ENCODE peak calls at places on chromosomes 3 and 15, in seven cellular contexts. One of them, this sample, is unnamed.

GRCh38 chr15:57914350-57915055 is 151.0 kb downstream of the ALDH1A2 start:
- DNase-seq in HCT116: no peak
- DNase-seq in EL: no peak
- DNase-seq in activated CD4-positive, alpha-beta T cell treated with anti-CD3 and anti-CD28 coated beads, Interleukin-2, amount 10 ng/mL, durations not matched to agents 7 days and 5 days: no peak
- DNase-seq in RPMI8226: no peak
- DNase-seq in CD4-positive, alpha-beta memory T cell: no peak
- DNase-seq in pancreas: no peak
- DNase-seq in this sample: peak; percentile 67

GRCh38 chr3:11001020-11001657 is 8.6 kb downstream of the SLC6A1 start:
- DNase-seq in HCT116: no peak
- DNase-seq in EL: no peak
- DNase-seq in activated CD4-positive, alpha-beta T cell treated with anti-CD3 and anti-CD28 coated beads, Interleukin-2, amount 10 ng/mL, durations not matched to agents 7 days and 5 days: no peak
- DNase-seq in RPMI8226: no peak
- DNase-seq in CD4-positive, alpha-beta memory T cell: no peak
- DNase-seq in pancreas: no peak
- DNase-seq in this sample: no peak

GRCh38 chr3:177419904-177420601 is 222.8 kb upstream of the TBL1XR1 start:
- DNase-seq in HCT116: no peak
- DNase-seq in EL: no peak
- DNase-seq in activated CD4-positive, alpha-beta T cell treated with anti-CD3 and anti-CD28 coated beads, Interleukin-2, amount 10 ng/mL, durations not matched to agents 7 days and 5 days: no peak
- DNase-seq in RPMI8226: no peak
- DNase-seq in CD4-positive, alpha-beta memory T cell: no peak
- DNase-seq in pancreas: no peak
- DNase-seq in this sample: no peak

GRCh38 chr3:77500711-77501110 is 460.8 kb downstream of the ROBO2 start:
- DNase-seq in HCT116: no peak
- DNase-seq in EL: no peak
- DNase-seq in activated CD4-positive, alpha-beta T cell treated with anti-CD3 and anti-CD28 coated beads, Interleukin-2, amount 10 ng/mL, durations not matched to agents 7 days and 5 days: no peak
- DNase-seq in RPMI8226: no peak
- DNase-seq in CD4-positive, alpha-beta memory T cell: no peak
- DNase-seq in pancreas: no peak
- DNase-seq in this sample: no peak

GRCh38 chr15:38035701-38036100 is 101.3 kb downstream of the TMCO5A start:
- DNase-seq in HCT116: no peak
- DNase-seq in EL: peak; percentile 53
- DNase-seq in activated CD4-positive, alpha-beta T cell treated with anti-CD3 and anti-CD28 coated beads, Interleukin-2, amount 10 ng/mL, durations not matched to agents 7 days and 5 days: no peak
- DNase-seq in RPMI8226: no peak
- DNase-seq in CD4-positive, alpha-beta memory T cell: no peak
- DNase-seq in pancreas: no peak
- DNase-seq in this sample: no peak

GRCh38 chr15:85941186-85941855 is 138.3 kb upstream of the AGBL1 start:
- DNase-seq in HCT116: no peak
- DNase-seq in EL: no peak
- DNase-seq in activated CD4-positive, alpha-beta T cell treated with anti-CD3 and anti-CD28 coated beads, Interleukin-2, amount 10 ng/mL, durations not matched to agents 7 days and 5 days: no peak
- DNase-seq in RPMI8226: no peak
- DNase-seq in CD4-positive, alpha-beta memory T cell: no peak
- DNase-seq in pancreas: no peak
- DNase-seq in this sample: no peak

GRCh38 chr3:81947359-81947758 is 185.9 kb upstream of the GBE1 start:
- DNase-seq in HCT116: no peak
- DNase-seq in EL: no peak
- DNase-seq in activated CD4-positive, alpha-beta T cell treated with anti-CD3 and anti-CD28 coated beads, Interleukin-2, amount 10 ng/mL, durations not matched to agents 7 days and 5 days: no peak
- DNase-seq in RPMI8226: no peak
- DNase-seq in CD4-positive, alpha-beta memory T cell: no peak
- DNase-seq in pancreas: no peak
- DNase-seq in this sample: no peak

GRCh38 chr3:114827495-114827894 is 319.6 kb downstream of the ZBTB20 start:
- DNase-seq in HCT116: peak; percentile 60
- DNase-seq in EL: peak; percentile 30
- DNase-seq in activated CD4-positive, alpha-beta T cell treated with anti-CD3 and anti-CD28 coated beads, Interleukin-2, amount 10 ng/mL, durations not matched to agents 7 days and 5 days: no peak
- DNase-seq in RPMI8226: peak; percentile 39
- DNase-seq in CD4-positive, alpha-beta memory T cell: no peak
- DNase-seq in pancreas: no peak
- DNase-seq in this sample: no peak

GRCh38 chr3:159964166-159964973 is 24.3 kb upstream of the IL12A start:
- DNase-seq in HCT116: no peak
- DNase-seq in EL: peak; percentile 85
- DNase-seq in activated CD4-positive, alpha-beta T cell treated with anti-CD3 and anti-CD28 coated beads, Interleukin-2, amount 10 ng/mL, durations not matched to agents 7 days and 5 days: no peak
- DNase-seq in RPMI8226: no peak
- DNase-seq in CD4-positive, alpha-beta memory T cell: no peak
- DNase-seq in pancreas: no peak
- DNase-seq in this sample: no peak

GRCh38 chr3:189508784-189509489 is 122.3 kb upstream of the TP63 start:
- DNase-seq in HCT116: no peak
- DNase-seq in EL: no peak
- DNase-seq in activated CD4-positive, alpha-beta T cell treated with anti-CD3 and anti-CD28 coated beads, Interleukin-2, amount 10 ng/mL, durations not matched to agents 7 days and 5 days: no peak
- DNase-seq in RPMI8226: no peak
- DNase-seq in CD4-positive, alpha-beta memory T cell: no peak
- DNase-seq in pancreas: no peak
- DNase-seq in this sample: no peak

GRCh38 chr3:33385423-33385822 is 54.8 kb downstream of the UBP1 start:
- DNase-seq in HCT116: no peak
- DNase-seq in EL: no peak
- DNase-seq in activated CD4-positive, alpha-beta T cell treated with anti-CD3 and anti-CD28 coated beads, Interleukin-2, amount 10 ng/mL, durations not matched to agents 7 days and 5 days: peak; percentile 50
- DNase-seq in RPMI8226: no peak
- DNase-seq in CD4-positive, alpha-beta memory T cell: peak; percentile 43
- DNase-seq in pancreas: no peak
- DNase-seq in this sample: no peak

GRCh38 chr15:76168237-76168984 is 108.6 kb downstream of the TMEM266 start:
- DNase-seq in HCT116: no peak
- DNase-seq in EL: no peak
- DNase-seq in activated CD4-positive, alpha-beta T cell treated with anti-CD3 and anti-CD28 coated beads, Interleukin-2, amount 10 ng/mL, durations not matched to agents 7 days and 5 days: no peak
- DNase-seq in RPMI8226: no peak
- DNase-seq in CD4-positive, alpha-beta memory T cell: no peak
- DNase-seq in pancreas: no peak
- DNase-seq in this sample: no peak

GRCh38 chr15:79248183-79248582 is 34.3 kb upstream of the ANKRD34C start:
- DNase-seq in HCT116: no peak
- DNase-seq in EL: no peak
- DNase-seq in activated CD4-positive, alpha-beta T cell treated with anti-CD3 and anti-CD28 coated beads, Interleukin-2, amount 10 ng/mL, durations not matched to agents 7 days and 5 days: no peak
- DNase-seq in RPMI8226: no peak
- DNase-seq in CD4-positive, alpha-beta memory T cell: no peak
- DNase-seq in pancreas: no peak
- DNase-seq in this sample: no peak

GRCh38 chr3:141401584-141402475 is 33.5 kb downstream of the ZBTB38 start:
- DNase-seq in HCT116: no peak
- DNase-seq in EL: peak; percentile 47
- DNase-seq in activated CD4-positive, alpha-beta T cell treated with anti-CD3 and anti-CD28 coated beads, Interleukin-2, amount 10 ng/mL, durations not matched to agents 7 days and 5 days: peak; percentile 43
- DNase-seq in RPMI8226: peak; percentile 51
- DNase-seq in CD4-positive, alpha-beta memory T cell: peak; percentile 56
- DNase-seq in pancreas: peak; percentile 73
- DNase-seq in this sample: peak; percentile 75

GRCh38 chr15:100771745-100772144 is 107.9 kb upstream of the ALDH1A3 start:
- DNase-seq in HCT116: no peak
- DNase-seq in EL: no peak
- DNase-seq in activated CD4-positive, alpha-beta T cell treated with anti-CD3 and anti-CD28 coated beads, Interleukin-2, amount 10 ng/mL, durations not matched to agents 7 days and 5 days: no peak
- DNase-seq in RPMI8226: no peak
- DNase-seq in CD4-positive, alpha-beta memory T cell: no peak
- DNase-seq in pancreas: no peak
- DNase-seq in this sample: no peak

GRCh38 chr3:36065321-36065720 is 315.0 kb upstream of the STAC start:
- DNase-seq in HCT116: no peak
- DNase-seq in EL: no peak
- DNase-seq in activated CD4-positive, alpha-beta T cell treated with anti-CD3 and anti-CD28 coated beads, Interleukin-2, amount 10 ng/mL, durations not matched to agents 7 days and 5 days: no peak
- DNase-seq in RPMI8226: no peak
- DNase-seq in CD4-positive, alpha-beta memory T cell: no peak
- DNase-seq in pancreas: no peak
- DNase-seq in this sample: no peak

GRCh38 chr3:39313289-39313688 is 16.2 kb upstream of the CCR8 start:
- DNase-seq in HCT116: no peak
- DNase-seq in EL: no peak
- DNase-seq in activated CD4-positive, alpha-beta T cell treated with anti-CD3 and anti-CD28 coated beads, Interleukin-2, amount 10 ng/mL, durations not matched to agents 7 days and 5 days: no peak
- DNase-seq in RPMI8226: no peak
- DNase-seq in CD4-positive, alpha-beta memory T cell: no peak
- DNase-seq in pancreas: no peak
- DNase-seq in this sample: no peak

GRCh38 chr15:92808611-92809063 is 91.5 kb upstream of the CHD2 start:
- DNase-seq in HCT116: no peak
- DNase-seq in EL: peak; percentile 60
- DNase-seq in activated CD4-positive, alpha-beta T cell treated with anti-CD3 and anti-CD28 coated beads, Interleukin-2, amount 10 ng/mL, durations not matched to agents 7 days and 5 days: no peak
- DNase-seq in RPMI8226: peak; percentile 74
- DNase-seq in CD4-positive, alpha-beta memory T cell: no peak
- DNase-seq in pancreas: peak; percentile 80
- DNase-seq in this sample: peak; percentile 74

GRCh38 chr15:75776075-75776443 is 63.4 kb upstream of the CSPG4 start:
- DNase-seq in HCT116: peak; percentile 10
- DNase-seq in EL: peak; percentile 76
- DNase-seq in activated CD4-positive, alpha-beta T cell treated with anti-CD3 and anti-CD28 coated beads, Interleukin-2, amount 10 ng/mL, durations not matched to agents 7 days and 5 days: no peak
- DNase-seq in RPMI8226: no peak
- DNase-seq in CD4-positive, alpha-beta memory T cell: no peak
- DNase-seq in pancreas: no peak
- DNase-seq in this sample: no peak

This sample was measured in lower lobe of right lung.